ENCODE peak calls at places on chromosome 7, in seven cellular contexts. K is mesendoderm; V is CD8-positive, alpha-beta memory T cell; J is iPS-NIHi11; I is effector memory CD4-positive, alpha-beta T cell; W is adrenal gland; B is WERI-Rb-1. S is an unnamed sample.

GRCh38 chr7:101814996-101815825 is 2.2 kb upstream of the CUX1 start:
- DNase-seq in K (no peak), V (peak), J (peak), I (peak), W (peak), B (peak), S (peak)

GRCh38 chr7:82057476-82057875 is 287.6 kb upstream of the HGF start:
- DNase-seq in K (no peak), V (no peak), J (no peak), I (no peak), W (no peak), B (no peak), S (no peak)

GRCh38 chr7:102978280-102978679 is 65.5 kb downstream of the LRRC17 start:
- DNase-seq in K (peak), V (no peak), J (no peak), I (no peak), W (peak), B (no peak), S (no peak)

GRCh38 chr7:151392426-151392825 is 17.4 kb downstream of the WDR86 start:
- DNase-seq in K (no peak), V (no peak), J (no peak), I (no peak), W (no peak), B (no peak), S (no peak)

GRCh38 chr7:99036531-99037175 is 107.3 kb downstream of the SMURF1 start:
- DNase-seq in K (peak), V (no peak), J (peak), I (no peak), W (peak), B (peak), S (no peak)

GRCh38 chr7:74365320-74366022 is 76.3 kb downstream of the CLIP2 start:
- DNase-seq in K (peak), V (no peak), J (peak), I (no peak), W (peak), B (peak), S (no peak)

GRCh38 chr7:30164567-30164966 is 29.8 kb downstream of the MTURN start:
- DNase-seq in K (peak), V (no peak), J (peak), I (no peak), W (no peak), B (peak), S (no peak)

GRCh38 chr7:120180221-120180620 is 92.8 kb upstream of the KCND2 start:
- DNase-seq in K (no peak), V (no peak), J (no peak), I (no peak), W (no peak), B (no peak), S (no peak)

GRCh38 chr7:54811016-54811924 is 52.3 kb upstream of the SEC61G start:
- DNase-seq in K (no peak), V (no peak), J (no peak), I (no peak), W (no peak), B (no peak), S (no peak)

GRCh38 chr7:29401827-29402226 is 161.8 kb upstream of the PRR15 start:
- DNase-seq in K (peak), V (no peak), J (no peak), I (no peak), W (no peak), B (peak), S (no peak)

GRCh38 chr7:108497082-108497725 is 28.7 kb downstream of the PNPLA8 start:
- DNase-seq in K (peak), V (peak), J (peak), I (peak), W (peak), B (peak), S (peak)

GRCh38 chr7:76515999-76516443 is 5.7 kb downstream of the UPK3B start:
- DNase-seq in K (no peak), V (peak), J (peak), I (peak), W (peak), B (no peak), S (no peak)

GRCh38 chr7:51025668-51026067 is 243.0 kb upstream of the GRB10 start:
- DNase-seq in K (no peak), V (no peak), J (no peak), I (no peak), W (no peak), B (no peak), S (no peak)

GRCh38 chr7:91973632-91974031 is 33.0 kb downstream of the AKAP9 start:
- DNase-seq in K (no peak), V (no peak), J (no peak), I (no peak), W (no peak), B (no peak), S (no peak)

GRCh38 chr7:51455948-51456347 is 139.3 kb upstream of the COBL start:
- DNase-seq in K (no peak), V (no peak), J (no peak), I (no peak), W (no peak), B (peak), S (no peak)

GRCh38 chr7:79137942-79138341 is 315.5 kb downstream of the MAGI2 start:
- DNase-seq in K (no peak), V (no peak), J (no peak), I (no peak), W (no peak), B (no peak), S (no peak)

GRCh38 chr7:27101906-27102577 is 441 bp downstream of the HOXA2 start:
- DNase-seq in K (no peak), V (no peak), J (no peak), I (no peak), W (no peak), B (no peak), S (no peak)

GRCh38 chr7:129958643-129959479 is 6.1 kb upstream of the UBE2H start:
- DNase-seq in K (peak), V (no peak), J (no peak), I (no peak), W (peak), B (peak), S (no peak)